ENCODE peak calls at places on chromosome 14, in seven cellular contexts. Z, D, V, J, Q, S and T are unnamed samples.

GRCh38 chr14:96953443-96953842 is 156.3 kb downstream of the VRK1 start:
- DNase-seq in Z (no peak), D (no peak), V (no peak), J (no peak), Q (no peak), S (no peak), T (no peak)

GRCh38 chr14:84579292-84579691 is 950.7 kb upstream of the FLRT2 start:
- DNase-seq in Z (no peak), D (no peak), V (no peak), J (no peak), Q (no peak), S (no peak), T (no peak)

GRCh38 chr14:105067969-105068301 is 2.7 kb upstream of the GPR132 start:
- DNase-seq in Z (no peak), D (no peak), V (no peak), J (no peak), Q (no peak), S (no peak), T (no peak)

GRCh38 chr14:31858868-31859267 is 218.2 kb upstream of the ARHGAP5 start:
- DNase-seq in Z (peak; percentile 58), D (no peak), V (no peak), J (no peak), Q (no peak), S (no peak), T (no peak)

GRCh38 chr14:25116607-25117006 is 66.7 kb upstream of the STXBP6 start:
- DNase-seq in Z (no peak), D (no peak), V (no peak), J (no peak), Q (no peak), S (no peak), T (no peak)

GRCh38 chr14:55430024-55430690 is 10.3 kb downstream of the TBPL2 start:
- DNase-seq in Z (peak; percentile 64), D (peak; percentile 59), V (peak; percentile 66), J (no peak), Q (peak; percentile 23), S (no peak), T (peak; percentile 13)

GRCh38 chr14:50871914-50872732 is at the start of gene ABHD12B:
- DNase-seq in Z (no peak), D (peak; percentile 73), V (no peak), J (no peak), Q (no peak), S (no peak), T (no peak)

GRCh38 chr14:49971156-49972141 is 78.6 kb downstream of the ARF6 start:
- DNase-seq in Z (no peak), D (no peak), V (no peak), J (no peak), Q (no peak), S (peak; percentile 89), T (no peak)

GRCh38 chr14:45359766-45360165 is 106.8 kb upstream of the MIS18BP1 start:
- DNase-seq in Z (no peak), D (no peak), V (no peak), J (no peak), Q (no peak), S (no peak), T (no peak)

GRCh38 chr14:105203057-105203494 is 22.0 kb upstream of the NUDT14 start:
- DNase-seq in Z (no peak), D (peak; percentile 93), V (no peak), J (peak; percentile 27), Q (peak; percentile 71), S (no peak), T (peak; percentile 28)

GRCh38 chr14:25400607-25401206 is 350.8 kb upstream of the STXBP6 start:
- DNase-seq in Z (peak; percentile 70), D (peak; percentile 9), V (no peak), J (no peak), Q (peak; percentile 13), S (no peak), T (peak; percentile 6)

GRCh38 chr14:51783765-51784164 is 76.6 kb upstream of the GNG2 start:
- DNase-seq in Z (no peak), D (no peak), V (no peak), J (no peak), Q (no peak), S (no peak), T (no peak)

GRCh38 chr14:30681752-30682355 is 59.7 kb downstream of the SCFD1 start:
- DNase-seq in Z (peak; percentile 57), D (peak; percentile 26), V (peak; percentile 27), J (no peak), Q (no peak), S (no peak), T (peak; percentile 15)

GRCh38 chr14:35248476-35248788 is 43.8 kb upstream of the PSMA6 start:
- DNase-seq in Z (no peak), D (no peak), V (no peak), J (no peak), Q (no peak), S (no peak), T (no peak)

GRCh38 chr14:77746064-77746463 is 14.9 kb downstream of the SNW1 start:
- DNase-seq in Z (no peak), D (no peak), V (no peak), J (no peak), Q (no peak), S (no peak), T (no peak)

GRCh38 chr14:43795600-43796228 is 711.4 kb downstream of the FSCB start:
- DNase-seq in Z (peak; percentile 50), D (no peak), V (no peak), J (no peak), Q (no peak), S (no peak), T (no peak)

GRCh38 chr14:37641117-37641516 is 45.7 kb downstream of the TTC6 start:
- DNase-seq in Z (no peak), D (no peak), V (no peak), J (no peak), Q (no peak), S (no peak), T (no peak)

GRCh38 chr14:101590616-101591015 is 29.3 kb downstream of the DIO3 start:
- DNase-seq in Z (no peak), D (peak; percentile 11), V (no peak), J (no peak), Q (no peak), S (no peak), T (no peak)
- TF ChIP-seq YY1 in Z (no peak), D (no peak), V (no peak), J (no peak), Q (no peak), S (no peak), T (no peak)

GRCh38 chr14:103871596-103872480 is 24.5 kb upstream of the PPP1R13B start:
- DNase-seq in Z (no peak), D (no peak), V (no peak), J (no peak), Q (peak; percentile 88), S (peak; percentile 12), T (no peak)
- H3K4me3 ChIP-seq in Z (no peak overlapping the region), D (no peak overlapping the region), V (peak overlapping the region; percentile 53), J (peak overlapping the region; percentile 32), Q (peak overlapping the region; percentile 34), S (peak overlapping the region; percentile 76), T (no peak overlapping the region)

DNA sequence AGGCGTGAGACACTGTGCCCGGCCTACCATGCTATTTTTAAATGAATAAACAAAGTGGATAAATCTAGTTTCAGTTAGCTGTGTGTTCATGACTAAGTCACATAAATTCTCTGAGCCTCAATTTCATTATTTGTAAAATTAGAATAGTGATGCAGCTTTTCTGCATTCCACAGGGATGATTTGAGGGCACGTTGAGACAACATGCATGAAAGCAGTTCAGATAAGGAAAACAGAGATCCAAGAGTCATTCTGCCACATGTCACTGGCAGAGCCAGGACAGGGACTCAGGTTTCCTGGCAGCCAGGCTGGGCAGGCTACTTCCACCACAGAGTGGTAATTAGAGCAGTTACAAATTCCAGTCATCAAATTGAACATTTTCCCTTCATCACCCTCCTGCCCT is 2.9 kb upstream of the PPP4R4 start:
- DNase-seq in Z (no peak), D (peak; percentile 34), V (no peak), J (no peak), Q (no peak), S (no peak), T (no peak)
- H3K4me1 ChIP-seq in Z (peaks cover 17% of the 10 kb centered on the region), D (peaks cover 9% of the 10 kb centered on the region), V (peaks cover 14% of the 10 kb centered on the region), J (no peaks in the 10 kb centered on the region), Q (no peaks in the 10 kb centered on the region), S (no peaks in the 10 kb centered on the region), T (no peaks in the 10 kb centered on the region)

DNA sequence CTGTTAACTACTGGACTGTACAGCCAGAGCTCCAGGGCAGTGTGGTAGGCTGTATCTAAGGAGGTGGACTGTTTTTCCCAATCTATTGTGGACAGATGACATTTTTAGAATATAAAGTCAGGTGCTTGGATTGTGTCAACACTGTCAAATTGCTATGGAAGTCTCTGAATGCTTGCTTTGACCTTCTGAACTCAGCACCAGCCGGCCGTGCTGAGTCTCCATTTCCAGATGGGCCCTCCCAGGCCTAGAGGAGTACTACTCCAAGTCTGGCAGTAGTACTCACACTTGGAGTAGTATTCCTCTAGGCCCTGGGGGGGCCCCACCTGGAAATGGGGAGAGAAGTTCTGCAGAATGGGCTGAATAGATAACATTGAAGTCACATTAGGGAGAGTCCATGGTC is 16.2 kb upstream of the KCNK13 start:
- DNase-seq in Z (peak; percentile 53), D (no peak), V (no peak), J (no peak), Q (no peak), S (no peak), T (no peak)
- TF ChIP-seq YY1 in Z (no peak), D (no peak), V (no peak), J (no peak), Q (no peak), S (no peak), T (no peak)

GRCh38 chr14:60510254-60510975 is 1.5 kb downstream of the SIX6 start:
- DNase-seq in Z (no peak), D (no peak), V (no peak), J (no peak), Q (no peak), S (no peak), T (no peak)

GRCh38 chr14:60509438-60510253 is 700 bp downstream of the SIX6 start:
- DNase-seq in Z (no peak), D (peak; percentile 67), V (no peak), J (no peak), Q (no peak), S (no peak), T (no peak)

GRCh38 chr14:60508707-60509437 is at the start of gene SIX6:
- DNase-seq in Z (no peak), D (peak; percentile 77), V (no peak), J (no peak), Q (no peak), S (no peak), T (peak; percentile 74)

GRCh38 chr14:60512952-60513554 is 4.1 kb downstream of the SIX6 start:
- DNase-seq in Z (no peak), D (no peak), V (no peak), J (no peak), Q (no peak), S (no peak), T (no peak)

DNA sequence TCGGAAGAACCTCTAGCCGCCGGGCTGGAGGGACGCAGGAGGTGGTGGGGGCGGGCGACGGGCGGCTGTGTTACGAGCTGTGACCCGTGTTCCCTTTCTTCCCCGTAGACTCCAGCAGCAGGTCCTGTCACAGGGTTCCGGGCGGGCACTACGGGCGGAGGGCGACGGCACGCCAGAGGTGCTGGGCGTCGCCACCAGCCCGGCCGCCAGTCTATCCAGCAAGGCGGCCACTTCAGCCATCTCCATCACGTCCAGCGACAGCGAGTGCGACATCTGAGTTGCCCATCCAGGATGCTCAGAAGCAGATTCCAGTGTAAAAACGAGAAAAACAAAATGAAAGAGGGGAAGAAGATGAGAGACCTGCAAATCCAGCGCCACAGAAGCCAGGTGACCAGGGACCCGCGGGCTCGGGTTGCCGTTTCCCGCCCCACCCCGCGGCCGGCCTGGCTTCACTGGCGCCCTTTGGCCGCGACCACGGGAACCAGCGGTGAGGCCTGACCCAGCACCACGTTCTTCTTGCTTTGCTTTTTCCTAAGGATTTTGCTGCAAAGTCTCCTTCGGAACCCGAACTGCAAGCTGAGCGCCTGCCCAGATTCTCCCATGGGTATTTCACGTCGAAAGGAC is 2.1 kb downstream of the SIX6 start:
- DNase-seq in Z (no peak), D (peak; percentile 52), V (no peak), J (no peak), Q (no peak), S (no peak), T (no peak)
- H3K4me3 ChIP-seq in Z (no peak overlapping the region), D (no peak overlapping the region), V (no peak overlapping the region), J (peak overlapping the region; percentile 3), Q (no peak overlapping the region), S (no peak overlapping the region), T (no peak overlapping the region)